ENCODE peak calls at places on chromosomes 2 and 18, in five cellular contexts. N is dorsolateral prefrontal cortex, S is fibroblast of lung, U is coronary artery, B is PC-9. F is an unnamed sample.

GRCh38 chr2:9941196-9941995 is 10.1 kb upstream of the GRHL1 start:
- DNase-seq in N (no peak), S (peak), U (no peak), B (peak), F (no peak)

GRCh38 chr18:48294894-48295585 is 114.1 kb downstream of the ZBTB7C start:
- DNase-seq in N (no peak), S (no peak), U (no peak), B (no peak), F (no peak)

GRCh38 chr2:119113489-119113770 is 45.1 kb downstream of the C1QL2 start:
- DNase-seq in N (no peak), S (no peak), U (no peak), B (no peak), F (no peak)

GRCh38 chr2:161063946-161064306 is 96.3 kb upstream of the TANK start:
- DNase-seq in N (no peak), S (no peak), U (no peak), B (no peak), F (no peak)

GRCh38 chr2:72630767-72631166 is 195.1 kb downstream of the EXOC6B start:
- DNase-seq in N (no peak), S (no peak), U (no peak), B (no peak), F (no peak)

GRCh38 chr2:28901202-28901601 is 6.7 kb downstream of the WDR43 start:
- DNase-seq in N (no peak), S (no peak), U (no peak), B (no peak), F (no peak)

GRCh38 chr2:241412144-241412543 is 56.1 kb downstream of the FARP2 start:
- DNase-seq in N (no peak), S (peak), U (no peak), B (no peak), F (no peak)

GRCh38 chr2:26008851-26009566 is 24.9 kb upstream of the RAB10 start:
- DNase-seq in N (peak), S (peak), U (peak), B (peak), F (peak)

GRCh38 chr2:109382946-109383345 is 230.8 kb downstream of the SEPTIN10 start:
- DNase-seq in N (peak), S (peak), U (peak), B (no peak), F (peak)

DNA sequence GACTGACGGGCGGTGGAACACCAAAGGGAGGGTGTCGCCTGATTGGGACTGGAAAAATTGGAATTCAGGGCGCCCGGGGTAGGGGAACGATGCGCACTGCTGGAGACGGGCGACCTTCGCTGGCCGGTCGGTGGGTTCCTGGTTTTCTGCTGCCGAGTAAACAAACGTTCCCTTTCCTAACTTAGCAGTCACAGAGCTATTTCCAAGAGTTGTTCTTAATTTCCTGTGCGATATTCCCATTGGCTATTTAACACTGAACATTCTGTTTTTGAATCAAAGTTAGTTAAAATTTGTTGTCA is 738 bp downstream of the C18orf54 start:
- DNase-seq in N (no peak), S (peak), U (no peak), B (peak), F (peak)
- H3K27ac ChIP-seq in N (no peak), S (peak), U (peak), B (no peak), F (peak)

GRCh38 chr2:16277117-16277516 is 336.8 kb downstream of the MYCN start:
- DNase-seq in N (no peak), S (no peak), U (no peak), B (no peak), F (no peak)
- TF ChIP-seq CTCF in N (no peak), S (no peak), U (no peak), B (no peak), F (no peak)

DNA sequence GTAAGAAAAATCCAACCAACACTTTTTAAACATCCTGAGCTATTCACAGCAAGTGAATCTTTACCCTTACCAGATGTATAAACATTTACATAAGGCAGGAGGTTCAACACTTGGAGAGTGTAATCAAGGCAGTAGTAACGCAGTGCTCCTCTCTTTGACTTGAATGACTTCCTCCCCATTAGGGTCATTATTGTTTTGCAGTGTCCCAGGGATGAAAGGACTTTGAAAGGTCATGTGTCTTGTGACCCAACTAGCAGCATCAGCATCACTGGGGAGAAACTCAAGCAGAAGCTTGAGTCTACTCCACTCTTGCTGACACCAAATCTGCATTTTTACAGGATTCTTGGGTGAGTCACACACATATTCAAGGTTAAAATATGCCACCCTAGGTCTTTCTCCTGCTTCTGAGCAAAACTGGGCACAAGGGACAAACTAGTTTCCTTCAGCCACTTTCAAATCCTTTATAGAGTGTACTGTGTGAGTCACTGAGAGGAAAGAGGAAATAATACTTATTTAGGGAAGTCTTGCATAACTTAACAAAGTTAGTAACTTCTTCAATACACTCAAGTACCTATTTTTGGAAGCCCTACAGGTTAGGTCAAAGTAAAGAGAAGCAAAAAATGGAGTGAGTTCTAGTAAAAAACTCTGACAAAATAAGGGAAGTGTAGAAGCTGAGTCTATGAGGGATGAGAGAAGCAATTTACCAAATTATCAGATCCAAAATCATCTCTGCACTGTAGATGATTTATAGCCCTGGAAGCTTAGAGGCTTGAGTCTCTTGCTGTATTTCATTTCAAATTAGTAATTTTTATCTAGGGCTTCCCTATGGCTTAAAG is 51.0 kb upstream of the EML4 start:
- DNase-seq in N (no peak), S (peak), U (no peak), B (peak), F (no peak)
- H3K27ac ChIP-seq in N (no peak), S (peak), U (peak), B (peak), F (peak)

GRCh38 chr18:36572135-36572856 is 256.5 kb downstream of the TPGS2 start:
- DNase-seq in N (peak), S (peak), U (peak), B (no peak), F (no peak)
- TF ChIP-seq CTCF in N (peak), S (peak), U (peak), B (peak), F (peak)

GRCh38 chr2:168245074-168245825 is 2.1 kb downstream of the STK39 start:
- DNase-seq in N (no peak), S (peak), U (no peak), B (no peak), F (no peak)

GRCh38 chr2:168241208-168241607 is 6.2 kb downstream of the STK39 start:
- DNase-seq in N (no peak), S (no peak), U (no peak), B (no peak), F (no peak)

GRCh38 chr2:168241746-168242145 is 5.6 kb downstream of the STK39 start:
- DNase-seq in N (no peak), S (no peak), U (no peak), B (no peak), F (no peak)

GRCh38 chr2:168244318-168244717 is 3.1 kb downstream of the STK39 start:
- DNase-seq in N (no peak), S (no peak), U (no peak), B (no peak), F (peak)

DNA sequence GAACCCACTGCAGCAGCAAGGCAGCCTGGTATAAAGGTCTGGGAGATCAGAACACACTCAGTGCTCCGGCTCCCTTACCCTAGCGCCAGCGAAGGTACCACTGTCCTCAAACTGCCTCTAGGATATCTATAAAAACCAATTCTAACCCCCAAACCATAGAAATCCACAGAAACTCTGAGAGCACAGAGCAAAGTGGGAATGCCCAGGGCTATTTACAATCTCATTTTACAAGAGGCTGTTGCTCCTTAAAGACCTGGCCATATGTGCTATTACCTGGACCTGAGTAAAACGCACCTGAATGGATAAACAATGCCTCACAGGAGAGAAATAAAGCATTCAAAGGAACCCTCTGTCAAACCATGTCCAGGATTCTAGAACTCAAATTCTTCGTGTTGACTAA is 4.3 kb downstream of the STK39 start:
- DNase-seq in N (no peak), S (no peak), U (no peak), B (peak), F (no peak)
- H3K27ac ChIP-seq in N (no peak), S (no peak), U (no peak), B (no peak), F (no peak)

GRCh38 chr2:328761-329160 is 40.9 kb upstream of the ALKAL2 start:
- DNase-seq in N (no peak), S (no peak), U (no peak), B (peak), F (no peak)

GRCh38 chr2:336360-336759 is 48.5 kb upstream of the ALKAL2 start:
- DNase-seq in N (no peak), S (no peak), U (no peak), B (no peak), F (no peak)

GRCh38 chr2:332592-332991 is 44.7 kb upstream of the ALKAL2 start:
- DNase-seq in N (no peak), S (no peak), U (no peak), B (no peak), F (no peak)
- TF ChIP-seq CTCF in N (no peak), S (no peak), U (no peak), B (peak), F (no peak)

GRCh38 chr2:101097638-101098037 is 53.5 kb downstream of the TBC1D8 start:
- DNase-seq in N (no peak), S (no peak), U (no peak), B (no peak), F (no peak)
- H3K27ac ChIP-seq in N (no peak), S (no peak), U (no peak), B (no peak), F (no peak)

GRCh38 chr2:24421668-24422067 is 61.3 kb upstream of the ITSN2 start:
- DNase-seq in N (peak), S (peak), U (no peak), B (no peak), F (peak)
- TF ChIP-seq CTCF in N (peak), S (peak), U (no peak), B (peak), F (peak)

DNA sequence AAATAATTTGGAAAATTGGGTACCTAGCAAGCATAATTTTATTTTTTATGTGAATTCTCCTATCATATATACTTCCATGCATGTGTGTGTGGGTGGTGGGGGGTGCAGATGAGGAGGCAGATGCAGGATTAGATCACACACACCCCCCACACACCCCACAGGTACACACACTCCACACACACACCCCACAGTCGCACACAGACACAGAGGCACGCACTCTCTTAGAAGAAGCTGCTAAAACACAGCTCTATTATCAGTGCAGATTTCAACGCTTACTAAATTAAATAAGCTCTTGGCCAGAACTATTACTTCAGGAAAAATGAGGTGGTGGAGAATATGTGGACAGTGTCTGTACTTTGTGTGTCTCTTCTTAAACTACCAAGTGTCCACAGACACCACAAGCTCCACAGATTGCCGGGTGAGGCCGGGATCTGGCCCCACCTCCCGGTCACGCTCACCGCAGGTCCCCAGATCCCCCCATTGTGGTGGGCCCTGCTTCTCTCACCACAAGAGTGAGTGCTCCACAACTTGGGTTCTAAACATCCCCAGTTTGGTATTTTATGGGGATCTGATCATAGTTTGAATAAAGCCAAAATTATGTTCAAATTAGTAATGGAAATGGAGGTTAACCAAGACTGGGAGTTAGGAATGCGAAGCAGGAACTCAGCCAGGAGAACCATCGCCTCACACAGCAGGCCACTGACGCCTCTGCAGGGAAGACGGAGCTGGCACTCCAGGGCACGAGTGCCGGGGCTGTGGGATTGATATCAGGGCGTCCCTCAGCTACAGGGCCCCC is 102.1 kb downstream of the PXDN start:
- DNase-seq in N (no peak), S (peak), U (no peak), B (no peak), F (no peak)
- H3K27ac ChIP-seq in N (no peak), S (peak), U (peak), B (no peak), F (peak)

GRCh38 chr2:70036290-70036689 is 51.0 kb upstream of the PCBP1 start:
- DNase-seq in N (no peak), S (no peak), U (no peak), B (no peak), F (no peak)

GRCh38 chr2:70041666-70042065 is 45.6 kb upstream of the PCBP1 start:
- DNase-seq in N (no peak), S (peak), U (no peak), B (no peak), F (no peak)

GRCh38 chr2:70042246-70042645 is 45.0 kb upstream of the PCBP1 start:
- DNase-seq in N (no peak), S (no peak), U (peak), B (no peak), F (no peak)

GRCh38 chr2:70035344-70035844 is 51.9 kb upstream of the PCBP1 start:
- DNase-seq in N (no peak), S (peak), U (no peak), B (peak), F (no peak)

DNA sequence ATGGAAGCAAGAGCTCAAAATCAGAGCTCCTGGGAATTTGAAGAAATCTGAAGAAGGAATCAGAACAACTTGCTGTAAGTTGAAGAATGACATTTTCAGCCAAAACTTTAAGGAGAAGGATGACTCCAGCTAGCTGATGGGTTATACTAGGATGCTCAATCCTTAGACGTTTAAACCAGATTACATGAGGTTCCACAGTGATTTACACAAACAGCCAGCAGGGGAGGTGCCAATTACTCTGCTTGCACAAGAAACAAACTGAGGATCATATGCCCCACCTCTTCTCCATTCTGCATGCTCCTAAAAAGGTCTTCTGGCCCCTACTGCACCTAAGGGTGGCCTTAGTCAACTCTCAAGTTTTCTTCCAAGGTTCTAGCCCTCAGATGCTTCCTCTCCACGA is 47.9 kb upstream of the PCBP1 start:
- DNase-seq in N (no peak), S (no peak), U (no peak), B (no peak), F (no peak)
- TF ChIP-seq CTCF in N (no peak), S (no peak), U (no peak), B (no peak), F (no peak)